ENCODE peak calls at places on chromosomes 6 and 20, in four cellular contexts. W is heart right ventricle; L is CD4-positive, alpha-beta T cell; Q is CD4-positive, CD25-positive, alpha-beta regulatory T cell. V is an unnamed sample.
A peak's percentile ranks its signal among the peaks of the same experiment; 100 is the strongest.

GRCh38 chr6:53718597-53719460 is 53.3 kb upstream of the KLHL31 start:
- DNase-seq in W (no peak), L (no peak), Q (peak; percentile 29), V (peak; percentile 31)

GRCh38 chr6:151370509-151371078 is 20.8 kb downstream of the ZBTB2 start:
- DNase-seq in W (no peak), L (no peak), Q (no peak), V (no peak)

GRCh38 chr20:41738584-41739193 is 120.5 kb upstream of the CHD6 start:
- DNase-seq in W (peak; percentile 38), L (no peak), Q (peak; percentile 4), V (peak; percentile 17)

GRCh38 chr20:48818481-48818987 is 9.3 kb downstream of the PREX1 start:
- DNase-seq in W (no peak), L (peak; percentile 31), Q (peak; percentile 54), V (no peak)

GRCh38 chr6:3748208-3748701 is 3.3 kb downstream of the PXDC1 start:
- DNase-seq in W (peak; percentile 66), L (no peak), Q (no peak), V (no peak)

GRCh38 chr6:41940759-41941279 is 789 bp downstream of the CCND3 start:
- DNase-seq in W (peak; percentile 65), L (peak; percentile 46), Q (peak; percentile 62), V (peak; percentile 29)

GRCh38 chr6:22435151-22435550 is 134.2 kb upstream of the HDGFL1 start:
- DNase-seq in W (no peak), L (no peak), Q (no peak), V (no peak)

GRCh38 chr6:80331522-80331921 is 225.1 kb downstream of the BCKDHB start:
- DNase-seq in W (no peak), L (no peak), Q (no peak), V (no peak)

GRCh38 chr6:113690255-113690956 is 166.7 kb upstream of the MARCKS start:
- DNase-seq in W (no peak), L (no peak), Q (no peak), V (no peak)

GRCh38 chr6:70371454-70372105 is 41.7 kb upstream of the FAM135A start:
- DNase-seq in W (no peak), L (no peak), Q (peak; percentile 60), V (no peak)

GRCh38 chr6:1094306-1094705 is 217.6 kb upstream of the FOXQ1 start:
- DNase-seq in W (no peak), L (no peak), Q (no peak), V (no peak)

GRCh38 chr6:101266063-101266462 is 127.4 kb upstream of the GRIK2 start:
- DNase-seq in W (no peak), L (no peak), Q (peak; percentile 9), V (no peak)

GRCh38 chr20:62360854-62361798 is 6.0 kb downstream of the LAMA5 start:
- DNase-seq in W (peak; percentile 55), L (no peak), Q (no peak), V (no peak)

GRCh38 chr20:22574545-22575086 is 9.8 kb downstream of the FOXA2 start:
- DNase-seq in W (no peak), L (no peak), Q (no peak), V (no peak)

GRCh38 chr6:108417027-108417426 is 122.2 kb downstream of the AFG1L start:
- DNase-seq in W (no peak), L (no peak), Q (no peak), V (no peak)

GRCh38 chr6:132520953-132521352 is 8.0 kb upstream of the STX7 start:
- DNase-seq in W (no peak), L (no peak), Q (no peak), V (no peak)

GRCh38 chr6:113634352-113635163 is 222.6 kb upstream of the MARCKS start:
- DNase-seq in W (no peak), L (no peak), Q (no peak), V (no peak)

GRCh38 chr20:10604865-10605440 is 68.8 kb downstream of the JAG1 start:
- DNase-seq in W (no peak), L (no peak), Q (no peak), V (no peak)

GRCh38 chr20:64238115-64238825 is 17.3 kb upstream of the PCMTD2 start:
- DNase-seq in W (no peak), L (no peak), Q (no peak), V (no peak)

GRCh38 chr6:42877695-42878094 is 1.7 kb upstream of the RPL7L1 start:
- DNase-seq in W (no peak), L (no peak), Q (no peak), V (no peak)

GRCh38 chr6:131660195-131660594 is 23.1 kb downstream of the ENPP3 start:
- DNase-seq in W (no peak), L (no peak), Q (no peak), V (no peak)

GRCh38 chr6:13058043-13058442 is 270.3 kb downstream of the TBC1D7 start:
- DNase-seq in W (no peak), L (no peak), Q (no peak), V (no peak)

GRCh38 chr6:30006170-30007131 is 54.6 kb upstream of the POLR1H start:
- DNase-seq in W (peak; percentile 41), L (no peak), Q (peak; percentile 10), V (no peak)

GRCh38 chr6:107230448-107230847 is 115.1 kb upstream of the BEND3 start:
- DNase-seq in W (no peak), L (no peak), Q (no peak), V (no peak)

GRCh38 chr6:160264213-160264612 is 5.6 kb upstream of the SLC22A2 start:
- DNase-seq in W (no peak), L (no peak), Q (no peak), V (no peak)

GRCh38 chr20:59335401-59335800 is 35.0 kb downstream of the EDN3 start:
- DNase-seq in W (no peak), L (no peak), Q (no peak), V (no peak)

GRCh38 chr6:2209226-2209809 is 36.1 kb downstream of the GMDS start:
- DNase-seq in W (no peak), L (no peak), Q (no peak), V (no peak)

GRCh38 chr6:139757766-139758655 is 383.6 kb upstream of the CITED2 start:
- DNase-seq in W (no peak), L (no peak), Q (no peak), V (no peak)

GRCh38 chr20:59157961-59158541 is 5.6 kb upstream of the ZNF831 start:
- DNase-seq in W (no peak), L (no peak), Q (no peak), V (no peak)

GRCh38 chr20:17226410-17227198 is at the start of gene PCSK2:
- DNase-seq in W (peak; percentile 26), L (no peak), Q (no peak), V (peak; percentile 17)

GRCh38 chr6:49693512-49693911 is 19.8 kb downstream of the CRISP2 start:
- DNase-seq in W (no peak), L (no peak), Q (no peak), V (no peak)

GRCh38 chr6:159829515-159829914 is 29.4 kb downstream of the PNLDC1 start:
- DNase-seq in W (no peak), L (no peak), Q (no peak), V (no peak)

GRCh38 chr20:10201321-10201870 is 17.2 kb upstream of the SNAP25 start:
- DNase-seq in W (no peak), L (no peak), Q (no peak), V (no peak)

GRCh38 chr6:105192707-105193465 is 13.1 kb upstream of the POPDC3 start:
- DNase-seq in W (no peak), L (no peak), Q (no peak), V (no peak)

DNA sequence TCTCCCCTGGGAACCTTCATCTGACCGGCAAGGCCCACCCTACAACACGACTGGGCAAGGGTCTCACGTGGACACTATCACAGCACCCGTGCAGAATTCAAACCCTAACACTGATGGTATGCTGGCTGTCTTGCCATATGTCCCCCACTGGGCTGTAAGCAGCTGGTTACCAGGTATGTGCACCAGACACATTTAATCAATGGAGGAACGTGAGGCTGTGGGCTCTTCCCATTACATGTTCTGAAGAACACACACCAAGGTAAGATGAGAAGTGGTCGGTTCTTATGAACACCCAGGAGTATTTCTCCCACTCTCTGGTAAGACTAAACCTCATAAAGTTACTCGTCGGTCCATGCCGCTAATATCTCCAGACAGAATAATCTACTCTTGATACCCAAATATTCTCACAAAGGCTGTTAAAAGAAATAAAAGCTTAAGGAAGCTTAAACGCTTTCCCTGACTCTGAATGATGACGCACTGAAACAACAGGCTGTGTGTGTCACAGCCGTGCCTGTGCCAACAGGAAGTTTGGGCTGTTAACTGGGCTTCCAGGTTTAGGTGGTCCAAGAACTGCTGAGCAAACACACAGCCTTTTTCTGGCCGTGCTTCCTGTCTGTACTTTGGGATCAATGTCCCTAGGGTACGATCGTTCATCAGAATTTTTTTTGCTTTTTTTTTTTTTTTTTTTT is 75.3 kb downstream of the SLC23A2 start:
- DNase-seq in W (peak; percentile 53), L (no peak), Q (no peak), V (no peak)
- H3K27ac ChIP-seq in W (peak overlapping the region; percentile 36), L (no peak overlapping the region), Q (no peak overlapping the region), V (no peak overlapping the region)

DNA sequence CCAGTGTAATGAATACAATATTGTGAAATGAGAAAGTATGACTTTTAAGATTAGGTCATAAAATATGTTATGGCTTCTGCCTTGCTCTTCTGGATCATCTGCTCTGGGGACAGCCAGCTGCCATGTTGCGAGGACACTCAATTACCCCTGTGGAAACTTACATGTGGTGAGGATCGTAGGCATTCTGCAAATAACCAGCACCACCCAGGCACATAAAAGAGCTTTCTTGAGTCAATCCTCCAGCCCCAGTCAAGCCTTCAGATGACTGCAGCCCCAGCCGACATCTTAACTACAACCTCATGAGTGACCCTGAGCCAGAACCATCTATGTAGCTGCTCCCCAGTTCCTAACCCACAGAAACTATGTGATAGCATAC is 4.5 kb upstream of the RBCK1 start:
- DNase-seq in W (no peak), L (no peak), Q (no peak), V (no peak)
- H3K27ac ChIP-seq in W (no peak overlapping the region), L (no peak overlapping the region), Q (no peak overlapping the region), V (no peak overlapping the region)

DNA sequence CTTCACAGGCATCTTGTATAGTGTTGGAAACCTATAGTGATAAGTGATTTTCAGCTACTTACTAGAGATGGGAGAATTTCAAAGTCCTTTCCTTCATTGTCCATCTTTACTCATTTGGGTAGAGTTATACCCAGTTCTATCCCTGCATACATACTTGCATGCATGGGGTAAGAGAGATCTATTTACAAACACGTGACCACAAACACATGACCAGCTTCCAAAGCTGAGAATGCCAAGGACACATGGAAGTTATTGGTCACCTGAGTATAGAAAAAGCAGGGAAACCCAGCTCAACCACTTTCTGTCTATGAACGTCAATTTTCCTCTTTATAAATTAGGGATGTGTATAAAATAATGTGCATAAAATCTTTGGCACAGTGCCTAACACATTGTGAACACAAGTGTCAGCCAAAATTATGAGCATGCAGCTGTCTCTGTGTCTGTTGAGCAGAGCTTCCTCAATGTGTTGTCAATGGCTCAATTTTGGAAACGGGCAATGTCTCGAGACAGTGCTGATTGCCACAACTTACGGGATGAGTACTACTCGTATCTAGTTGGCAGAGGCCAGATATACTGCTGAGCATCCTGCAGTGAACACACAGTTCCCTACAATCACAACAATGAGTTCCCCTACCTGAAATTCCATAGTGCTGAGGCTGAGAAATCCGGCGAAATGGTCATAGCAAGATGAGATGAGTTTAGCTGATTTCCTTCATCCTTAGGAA is 44.9 kb downstream of the TPD52L1 start:
- DNase-seq in W (no peak), L (no peak), Q (no peak), V (no peak)
- H3K27ac ChIP-seq in W (peak overlapping the region; percentile 81), L (no peak overlapping the region), Q (no peak overlapping the region), V (no peak overlapping the region)

GRCh38 chr6:148269386-148269785 is 73.3 kb upstream of the SASH1 start:
- DNase-seq in W (no peak), L (no peak), Q (no peak), V (no peak)
- H3K27ac ChIP-seq in W (no peak overlapping the region), L (no peak overlapping the region), Q (no peak overlapping the region), V (no peak overlapping the region)

GRCh38 chr20:50332491-50332980 is 141.9 kb downstream of the CEBPB start:
- DNase-seq in W (no peak), L (no peak), Q (no peak), V (no peak)
- H3K27ac ChIP-seq in W (no peak overlapping the region), L (no peak overlapping the region), Q (no peak overlapping the region), V (no peak overlapping the region)

V was measured in substantia nigra.